ENCODE peak calls at places on chromosomes 1 and 21, in nine cellular contexts. U is tibial nerve; M is tibial artery; G is Peyer's patch; W is CD8-positive, alpha-beta T cell; B is BE2C; E is hepatocyte; C is fibroblast of lung; Z is body of pancreas. V is an unnamed sample.

GRCh38 chr1:119144813-119145212 is 4.4 kb upstream of the WARS2 start:
- DNase-seq in C (no peak), G (no peak), E (no peak), W (no peak), M (no peak), U (no peak), B (no peak), Z (no peak), V (no peak)

GRCh38 chr21:44836666-44837471 is 19.0 kb upstream of the SUMO3 start:
- DNase-seq in Z (no peak), M (no peak), C (no peak), G (peak; percentile 56), E (peak; percentile 77), U (no peak), B (no peak), W (no peak), V (no peak)

GRCh38 chr21:37828515-37828914 is 87.7 kb downstream of the KCNJ6 start:
- DNase-seq in W (no peak), C (no peak), U (no peak), B (no peak), M (no peak), G (no peak), E (no peak), Z (no peak), V (no peak)

GRCh38 chr21:28627261-28627660 is 365.4 kb downstream of the LTN1 start:
- DNase-seq in W (no peak), Z (no peak), E (no peak), U (no peak), M (no peak), B (no peak), C (no peak), G (no peak), V (no peak)

GRCh38 chr1:5513891-5514515 is 478.2 kb downstream of the NPHP4 start:
- DNase-seq in W (no peak), U (no peak), C (no peak), E (peak; percentile 31), G (no peak), M (no peak), B (no peak), Z (no peak), V (no peak)

GRCh38 chr1:66182551-66183178 is 351.3 kb upstream of the SGIP1 start:
- DNase-seq in C (peak; percentile 94), M (no peak), U (no peak), Z (no peak), B (peak; percentile 40), E (no peak), W (peak; percentile 25), G (no peak), V (no peak)

GRCh38 chr1:89454845-89455521 is 69.6 kb upstream of the LRRC8B start:
- DNase-seq in M (peak; percentile 28), E (peak; percentile 56), U (peak; percentile 64), Z (peak; percentile 36), G (peak; percentile 73), C (peak; percentile 35), W (peak; percentile 62), B (peak; percentile 32), V (no peak)

GRCh38 chr1:64505944-64506658 is 36.2 kb downstream of the CACHD1 start:
- DNase-seq in C (peak; percentile 31), G (peak; percentile 74), W (peak; percentile 27), E (peak; percentile 69), B (no peak), U (no peak), Z (peak; percentile 35), M (no peak), V (no peak)

GRCh38 chr1:235865565-235866206 is 1.0 kb downstream of the LYST start:
- DNase-seq in W (no peak), B (no peak), C (no peak), G (no peak), Z (no peak), M (no peak), U (no peak), E (no peak), V (no peak)

GRCh38 chr1:27931184-27931583 is 3.6 kb upstream of the SMPDL3B start:
- DNase-seq in U (no peak), W (no peak), B (no peak), Z (no peak), G (no peak), M (no peak), C (no peak), E (no peak), V (no peak)

GRCh38 chr1:115051850-115052249 is 22.2 kb downstream of the TSHB start:
- DNase-seq in M (no peak), B (no peak), G (no peak), E (no peak), C (no peak), U (no peak), W (no peak), Z (no peak), V (no peak)
- TF ChIP-seq CTCF in M (no peak), B (no peak), G (no peak), E (no peak), C (no peak), U (no peak), W (no peak), Z (no peak), V (no peak)

GRCh38 chr1:25787477-25788043 is 12.4 kb upstream of the SELENON start:
- DNase-seq in C (no peak), M (no peak), B (no peak), G (no peak), Z (no peak), U (no peak), E (no peak), W (no peak), V (no peak)
- H3K4me1 ChIP-seq in C (peaks cover 14% of the 10 kb centered on the region), M (peaks cover 31% of the 10 kb centered on the region), B (peaks cover 9% of the 10 kb centered on the region), G (no peaks in the 10 kb centered on the region), Z (peaks cover 30% of the 10 kb centered on the region), U (peaks cover 27% of the 10 kb centered on the region), E (peaks cover 26% of the 10 kb centered on the region), W (no peaks in the 10 kb centered on the region), V (peaks cover 14% of the 10 kb centered on the region)

DNA sequence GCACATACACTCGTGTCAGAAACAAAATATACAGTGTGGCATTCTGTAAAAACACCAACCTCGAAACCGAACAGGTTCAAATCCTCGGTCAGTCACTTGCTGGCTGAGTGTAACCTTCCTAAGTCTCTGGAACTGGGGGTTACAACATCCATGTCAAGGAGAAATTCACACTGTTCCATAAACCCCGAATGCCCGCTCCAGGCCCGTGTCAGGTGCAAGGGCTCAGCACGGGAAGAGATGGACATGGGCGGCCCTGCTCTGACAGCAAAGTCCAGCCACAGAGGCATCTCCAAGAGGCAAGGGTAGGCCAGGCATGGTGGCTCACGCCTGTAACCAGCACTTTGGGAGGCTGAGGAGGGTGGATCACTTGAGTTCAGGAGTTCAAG is 79.5 kb downstream of the SLC66A1 start:
- DNase-seq in G (no peak), W (no peak), C (no peak), B (no peak), M (no peak), E (no peak), Z (no peak), U (no peak), V (no peak)
- TF ChIP-seq CTCF in G (no peak), W (peak; percentile 28), C (no peak), B (no peak), M (no peak), E (no peak), Z (no peak), U (no peak), V (no peak)

DNA sequence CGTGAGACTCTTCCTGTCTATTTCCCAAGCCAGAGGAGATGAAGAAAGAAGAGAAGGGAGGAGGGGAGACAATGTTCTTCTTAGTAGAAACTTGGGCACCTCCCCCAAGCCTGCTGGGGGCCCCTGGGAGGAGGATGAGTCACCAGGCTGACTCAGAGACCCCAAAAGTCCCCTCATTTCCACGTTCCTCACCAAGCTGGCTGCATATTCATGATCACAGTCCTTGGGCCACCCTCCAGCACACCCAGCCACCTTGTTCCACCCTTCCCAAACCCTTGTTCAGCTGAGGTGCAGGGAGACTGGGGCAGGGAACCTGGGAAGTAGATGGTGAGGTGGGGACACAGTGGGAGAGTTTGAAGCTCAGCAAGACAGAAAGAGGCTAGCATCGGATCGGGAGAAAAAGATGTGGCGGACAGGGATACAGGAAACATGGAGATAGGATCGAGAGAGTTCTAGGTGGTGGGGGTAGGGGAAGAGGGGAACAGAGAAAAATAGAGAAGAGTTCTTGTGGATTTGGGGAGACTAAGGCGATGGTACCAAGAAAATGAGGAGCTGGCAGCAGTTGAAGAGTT is 712 bp downstream of the RAB13 start:
- DNase-seq in Z (no peak), W (peak; percentile 50), C (peak; percentile 72), B (no peak), M (peak; percentile 75), E (peak; percentile 73), G (no peak), U (peak; percentile 61), V (no peak)
- H3K4me1 ChIP-seq in Z (peaks cover 30% of the 10 kb centered on the region), W (peaks cover 18% of the 10 kb centered on the region), C (peaks cover 3% of the 10 kb centered on the region), B (peaks cover 7% of the 10 kb centered on the region), M (peaks cover 25% of the 10 kb centered on the region), E (peaks cover 13% of the 10 kb centered on the region), G (peaks cover 20% of the 10 kb centered on the region), U (peaks cover 37% of the 10 kb centered on the region), V (peaks cover 19% of the 10 kb centered on the region)

GRCh38 chr1:72283204-72284083 is 1.1 kb upstream of the NEGR1 start:
- DNase-seq in W (peak; percentile 12), M (peak; percentile 82), B (peak; percentile 38), G (peak; percentile 54), Z (peak; percentile 48), E (peak; percentile 67), C (peak; percentile 80), U (peak; percentile 74), V (peak; percentile 10)
- TF ChIP-seq CTCF in W (no peak), M (no peak), B (no peak), G (no peak), Z (no peak), E (no peak), C (no peak), U (no peak), V (no peak)

GRCh38 chr1:153612111-153612754 is 704 bp downstream of the S100A16 start:
- DNase-seq in E (no peak), G (no peak), B (no peak), C (no peak), M (no peak), Z (no peak), U (no peak), W (no peak), V (no peak)
- H3K4me1 ChIP-seq in E (peaks cover 50% of the 10 kb centered on the region), G (peaks cover 65% of the 10 kb centered on the region), B (peaks cover 19% of the 10 kb centered on the region), C (peaks cover 23% of the 10 kb centered on the region), M (peaks cover 53% of the 10 kb centered on the region), Z (peaks cover 59% of the 10 kb centered on the region), U (peaks cover 77% of the 10 kb centered on the region), W (no peaks in the 10 kb centered on the region), V (peaks cover 20% of the 10 kb centered on the region)